ENCODE peak calls at places on chromosomes 13 and 19, in seven cellular contexts. S is K562, L is HCT116, U is SK-N-SH, C is H1, G is HepG2, I is GM12878. R is an unnamed sample.

GRCh38 chr13:94335786-94336357 is 143.6 kb downstream of the DCT start:
- DNase-seq in L (no peak), U (no peak), G (no peak), S (no peak), I (no peak), C (no peak), R (no peak)

GRCh38 chr13:44243198-44243852 is 130.3 kb upstream of the SERP2 start:
- DNase-seq in U (peak; percentile 28), C (peak; percentile 64), I (no peak), G (peak; percentile 54), L (peak; percentile 92), S (peak; percentile 65), R (no peak)

GRCh38 chr13:93876236-93876635 is 603.2 kb downstream of the DCT start:
- DNase-seq in L (no peak), G (no peak), C (no peak), U (no peak), S (no peak), I (no peak), R (no peak)

GRCh38 chr19:2733930-2734588 is 5.8 kb downstream of the SLC39A3 start:
- DNase-seq in S (no peak), L (no peak), G (no peak), U (no peak), C (no peak), I (no peak), R (no peak)

GRCh38 chr19:48813123-48813911 is 2.5 kb upstream of the BCAT2 start:
- DNase-seq in U (peak; percentile 47), S (peak; percentile 13), G (peak; percentile 43), I (no peak), C (peak; percentile 69), L (no peak), R (no peak)

GRCh38 chr13:95784891-95785290 is 108.0 kb downstream of the DNAJC3 start:
- DNase-seq in L (no peak), G (no peak), I (no peak), S (no peak), C (no peak), U (peak; percentile 26), R (no peak)

GRCh38 chr13:31248361-31248760 is 48.6 kb downstream of the B3GLCT start:
- DNase-seq in G (no peak), I (no peak), U (no peak), S (no peak), C (no peak), L (no peak), R (no peak)

GRCh38 chr19:7636691-7637373 is at the start of gene STXBP2:
- DNase-seq in S (peak; percentile 95), L (peak; percentile 76), C (peak; percentile 97), I (peak; percentile 35), G (peak; percentile 61), U (peak; percentile 73), R (no peak)

GRCh38 chr13:95137096-95137495 is 164.2 kb downstream of the ABCC4 start:
- DNase-seq in L (no peak), S (no peak), I (no peak), U (peak; percentile 11), C (no peak), G (no peak), R (no peak)

GRCh38 chr13:104571161-104571889 is 1505.1 kb upstream of the SLC10A2 start:
- DNase-seq in I (no peak), G (peak; percentile 16), L (peak; percentile 79), S (no peak), U (peak; percentile 48), C (peak; percentile 71), R (peak; percentile 42)

GRCh38 chr19:34430738-34431625 is 2.8 kb downstream of the UBA2 start:
- DNase-seq in C (no peak), S (peak; percentile 61), U (peak; percentile 77), L (peak; percentile 35), I (no peak), G (peak; percentile 57), R (peak; percentile 28)

GRCh38 chr13:113588394-113589111 is 4.0 kb downstream of the TFDP1 start:
- DNase-seq in S (no peak), L (no peak), U (no peak), C (peak; percentile 30), G (no peak), I (no peak), R (no peak)

GRCh38 chr13:74761794-74762193 is 627.6 kb upstream of the KLF12 start:
- DNase-seq in I (no peak), C (no peak), G (no peak), S (no peak), L (no peak), U (no peak), R (no peak)

GRCh38 chr19:12838182-12838890 is at the start of gene MAST1:
- DNase-seq in L (no peak), C (peak; percentile 86), S (peak; percentile 79), U (peak; percentile 94), G (no peak), I (no peak), R (no peak)

GRCh38 chr19:7391218-7391670 is 42.5 kb downstream of the ARHGEF18 start:
- DNase-seq in L (peak; percentile 96), G (peak; percentile 77), C (no peak), S (no peak), U (no peak), I (no peak), R (peak; percentile 88)

GRCh38 chr19:45499196-45500180 is 1.2 kb downstream of the PPM1N start:
- DNase-seq in G (no peak), S (peak; percentile 72), I (no peak), C (peak; percentile 98), U (peak; percentile 62), L (no peak), R (no peak)

GRCh38 chr19:28037186-28037585 is 1175.8 kb downstream of the UQCRFS1 start:
- DNase-seq in U (no peak), S (no peak), C (no peak), G (no peak), I (no peak), L (no peak), R (no peak)

GRCh38 chr13:28067526-28067925 is 32.9 kb downstream of the FLT3 start:
- DNase-seq in G (no peak), U (no peak), S (no peak), C (no peak), I (no peak), L (no peak), R (no peak)

GRCh38 chr19:16623576-16623975 is 4.4 kb downstream of the MED26 start:
- DNase-seq in L (no peak), S (no peak), U (no peak), G (no peak), I (peak; percentile 55), C (no peak), R (no peak)

GRCh38 chr19:20321139-20321656 is 154.2 kb downstream of the ZNF486 start:
- DNase-seq in G (no peak), U (no peak), C (no peak), L (no peak), I (no peak), S (no peak), R (no peak)

GRCh38 chr13:61084983-61085382 is 330.7 kb downstream of the PCDH20 start:
- DNase-seq in G (no peak), C (no peak), U (no peak), S (no peak), I (no peak), L (no peak), R (no peak)

GRCh38 chr13:49814551-49815270 is 22.2 kb upstream of the KPNA3 start:
- DNase-seq in S (no peak), U (no peak), C (no peak), G (peak; percentile 41), I (no peak), L (no peak), R (no peak)

GRCh38 chr13:46389457-46389856 is 2.4 kb upstream of the RUBCNL start:
- DNase-seq in S (no peak), C (no peak), I (no peak), U (no peak), G (no peak), L (no peak), R (no peak)

GRCh38 chr13:46386996-46387851 is at the start of gene RUBCNL:
- DNase-seq in I (no peak), C (peak; percentile 77), U (peak; percentile 74), S (peak; percentile 13), L (peak; percentile 26), G (no peak), R (no peak)

GRCh38 chr13:46389985-46390384 is 2.9 kb upstream of the RUBCNL start:
- DNase-seq in G (peak; percentile 31), U (no peak), L (no peak), C (no peak), I (peak; percentile 79), S (no peak), R (no peak)

GRCh38 chr13:46388308-46388707 is 1.3 kb upstream of the RUBCNL start:
- DNase-seq in S (no peak), C (no peak), G (no peak), U (no peak), I (no peak), L (no peak), R (no peak)

GRCh38 chr13:46388846-46389245 is 1.8 kb upstream of the RUBCNL start:
- DNase-seq in G (no peak), L (no peak), S (no peak), C (no peak), I (no peak), U (no peak), R (no peak)
- TF ChIP-seq SIN3A in G (no peak), L (no peak), S (no peak), C (no peak), I (no peak), U (no peak), R (no peak)

GRCh38 chr19:1089891-1090290 is 5.3 kb downstream of the POLR2E start:
- DNase-seq in G (no peak), I (no peak), U (no peak), L (no peak), S (no peak), C (no peak), R (no peak)
- H3K4me1 ChIP-seq in G (peaks cover 14% of the 10 kb centered on the region), I (peaks cover 32% of the 10 kb centered on the region), U (peaks cover 10% of the 10 kb centered on the region), L (peaks cover 12% of the 10 kb centered on the region), S (peaks cover 71% of the 10 kb centered on the region), C (peaks cover 5% of the 10 kb centered on the region), R (no peaks in the 10 kb centered on the region)

GRCh38 chr13:77733674-77734073 is 36.2 kb downstream of the SLAIN1 start:
- DNase-seq in C (no peak), L (no peak), S (no peak), U (no peak), G (no peak), I (no peak), R (no peak)
- TF ChIP-seq SIN3A in C (no peak), L (no peak), S (no peak), U (no peak), G (no peak), I (no peak), R (no peak)

GRCh38 chr13:106530907-106531520 is 4.4 kb downstream of the EFNB2 start:
- DNase-seq in S (no peak), U (no peak), G (no peak), C (no peak), L (no peak), I (no peak), R (no peak)

GRCh38 chr13:106529415-106530208 is 5.8 kb downstream of the EFNB2 start:
- DNase-seq in C (no peak), G (no peak), L (no peak), I (no peak), U (peak; percentile 13), S (no peak), R (no peak)

GRCh38 chr13:106532111-106532929 is 3.1 kb downstream of the EFNB2 start:
- DNase-seq in I (no peak), G (no peak), C (no peak), S (no peak), U (peak; percentile 22), L (no peak), R (no peak)

GRCh38 chr13:106528711-106529414 is 6.6 kb downstream of the EFNB2 start:
- DNase-seq in U (no peak), C (no peak), S (no peak), L (no peak), G (no peak), I (no peak), R (no peak)

GRCh38 chr13:106530209-106530906 is 5.1 kb downstream of the EFNB2 start:
- DNase-seq in G (no peak), S (no peak), C (no peak), U (no peak), L (no peak), I (no peak), R (no peak)
- H3K4me1 ChIP-seq in G (peaks cover 8% of the 10 kb centered on the region), S (peaks cover 8% of the 10 kb centered on the region), C (peaks cover 14% of the 10 kb centered on the region), U (peaks cover 38% of the 10 kb centered on the region), L (peaks cover 21% of the 10 kb centered on the region), I (no peaks in the 10 kb centered on the region), R (peaks cover 7% of the 10 kb centered on the region)